ENCODE peak calls at places on chromosomes 1 and 21, in ten cellular contexts. F, W, K, L, O, M, B, P, Q and V are unnamed samples.

GRCh38 chr1:15168479-15168878 is 14.9 kb downstream of the TMEM51 start:
- DNase-seq in B (no peak), M (peak; percentile 94), P (no peak), W (no peak), O (peak; percentile 86), L (no peak), K (peak; percentile 65), Q (no peak), F (no peak), V (no peak)

GRCh38 chr1:16215882-16216753 is 3.7 kb upstream of the ARHGEF19 start:
- DNase-seq in K (no peak), F (peak; percentile 49), Q (peak; percentile 26), O (no peak), L (peak; percentile 36), B (peak; percentile 97), W (peak; percentile 97), M (peak; percentile 79), P (peak; percentile 90), V (peak; percentile 91)

GRCh38 chr21:26918318-26919065 is 48.4 kb downstream of the ADAMTS5 start:
- DNase-seq in P (no peak), Q (no peak), B (no peak), K (peak; percentile 83), F (no peak), L (no peak), O (peak; percentile 26), W (no peak), M (peak; percentile 87), V (no peak)

GRCh38 chr1:167578935-167579521 is 25.5 kb upstream of the CREG1 start:
- DNase-seq in K (no peak), L (no peak), O (no peak), M (no peak), P (no peak), W (no peak), Q (no peak), B (no peak), F (no peak), V (no peak)

GRCh38 chr1:247906504-247907047 is 11.2 kb downstream of the OR2W3 start:
- DNase-seq in L (no peak), B (no peak), M (peak; percentile 42), Q (no peak), F (no peak), W (no peak), K (no peak), O (no peak), P (no peak), V (no peak)

GRCh38 chr1:212442408-212442807 is 9.7 kb downstream of the NENF start:
- DNase-seq in K (no peak), B (no peak), O (no peak), W (no peak), F (no peak), Q (no peak), P (no peak), M (no peak), L (no peak), V (no peak)

GRCh38 chr1:32953495-32953894 is 11.1 kb downstream of the RNF19B start:
- DNase-seq in K (no peak), L (no peak), P (no peak), M (peak; percentile 64), O (no peak), B (no peak), F (no peak), W (no peak), Q (no peak), V (no peak)

GRCh38 chr1:38265293-38266196 is 219.0 kb upstream of the POU3F1 start:
- DNase-seq in W (no peak), O (no peak), B (no peak), L (no peak), K (no peak), F (no peak), M (no peak), P (no peak), Q (no peak), V (no peak)

GRCh38 chr1:110337704-110338199 is 1.4 kb upstream of the RBM15 start:
- DNase-seq in F (no peak), P (peak; percentile 56), W (peak; percentile 51), B (peak; percentile 67), M (no peak), L (no peak), O (no peak), K (no peak), Q (no peak), V (peak; percentile 65)

GRCh38 chr1:65176571-65176970 is 28.6 kb downstream of the AK4 start:
- DNase-seq in O (no peak), Q (no peak), W (no peak), K (no peak), B (no peak), L (no peak), F (no peak), P (no peak), M (no peak), V (no peak)